ENCODE peak calls at places on chromosome 21, in four cellular contexts. One of them, this sample, is unnamed.

GRCh38 chr21:46005081-46005480 is 23.5 kb downstream of the COL6A1 start:
- DNase-seq in choroid plexus epithelial cell: no peak
- DNase-seq in dorsolateral prefrontal cortex: no peak
- DNase-seq in astrocyte of the cerebellum: no peak
- DNase-seq in this sample: no peak

GRCh38 chr21:45277101-45278045 is 10.3 kb downstream of the POFUT2 start:
- DNase-seq in choroid plexus epithelial cell: no peak
- DNase-seq in dorsolateral prefrontal cortex: no peak
- DNase-seq in astrocyte of the cerebellum: no peak
- DNase-seq in this sample: no peak

GRCh38 chr21:26007911-26008579 is 162.5 kb downstream of the APP start:
- DNase-seq in choroid plexus epithelial cell: peak
- DNase-seq in dorsolateral prefrontal cortex: no peak
- DNase-seq in astrocyte of the cerebellum: no peak
- DNase-seq in this sample: peak

GRCh38 chr21:25501996-25502665 is 105.2 kb downstream of the MRPL39 start:
- DNase-seq in choroid plexus epithelial cell: no peak
- DNase-seq in dorsolateral prefrontal cortex: no peak
- DNase-seq in astrocyte of the cerebellum: no peak
- DNase-seq in this sample: no peak

GRCh38 chr21:34836103-34836932 is 167.5 kb downstream of the CLIC6 start:
- DNase-seq in choroid plexus epithelial cell: peak
- DNase-seq in dorsolateral prefrontal cortex: no peak
- DNase-seq in astrocyte of the cerebellum: peak
- DNase-seq in this sample: peak

GRCh38 chr21:39061766-39062165 is 121.5 kb downstream of the PSMG1 start:
- DNase-seq in choroid plexus epithelial cell: no peak
- DNase-seq in dorsolateral prefrontal cortex: no peak
- DNase-seq in astrocyte of the cerebellum: no peak
- DNase-seq in this sample: no peak

GRCh38 chr21:46065993-46066842 is 31.7 kb upstream of the COL6A2 start:
- DNase-seq in choroid plexus epithelial cell: peak
- DNase-seq in dorsolateral prefrontal cortex: no peak
- DNase-seq in astrocyte of the cerebellum: no peak
- DNase-seq in this sample: peak

GRCh38 chr21:24852610-24853195 is 754.6 kb downstream of the MRPL39 start:
- DNase-seq in choroid plexus epithelial cell: no peak
- DNase-seq in dorsolateral prefrontal cortex: no peak
- DNase-seq in astrocyte of the cerebellum: no peak
- DNase-seq in this sample: no peak

GRCh38 chr21:18549214-18549905 is 145.8 kb upstream of the TMPRSS15 start:
- DNase-seq in choroid plexus epithelial cell: peak
- DNase-seq in dorsolateral prefrontal cortex: no peak
- DNase-seq in astrocyte of the cerebellum: peak
- DNase-seq in this sample: no peak

GRCh38 chr21:8994640-8995511 is 1526.5 kb upstream of the TPTE start:
- DNase-seq in choroid plexus epithelial cell: no peak
- DNase-seq in dorsolateral prefrontal cortex: no peak
- DNase-seq in astrocyte of the cerebellum: no peak
- DNase-seq in this sample: peak

GRCh38 chr21:35394634-35395369 is 345.7 kb upstream of the RUNX1 start:
- DNase-seq in choroid plexus epithelial cell: peak
- DNase-seq in dorsolateral prefrontal cortex: no peak
- DNase-seq in astrocyte of the cerebellum: peak
- DNase-seq in this sample: no peak

GRCh38 chr21:14273736-14274538 is 58.0 kb downstream of the RBM11 start:
- DNase-seq in choroid plexus epithelial cell: peak
- DNase-seq in dorsolateral prefrontal cortex: no peak
- DNase-seq in astrocyte of the cerebellum: no peak
- DNase-seq in this sample: no peak

GRCh38 chr21:35189077-35189863 is 140.2 kb upstream of the RUNX1 start:
- DNase-seq in choroid plexus epithelial cell: peak
- DNase-seq in dorsolateral prefrontal cortex: no peak
- DNase-seq in astrocyte of the cerebellum: peak
- DNase-seq in this sample: peak

GRCh38 chr21:22981819-22982218 is 1983.6 kb downstream of the NCAM2 start:
- DNase-seq in choroid plexus epithelial cell: no peak
- DNase-seq in dorsolateral prefrontal cortex: no peak
- DNase-seq in astrocyte of the cerebellum: no peak
- DNase-seq in this sample: no peak

GRCh38 chr21:34795152-34796141 is 126.7 kb downstream of the CLIC6 start:
- DNase-seq in choroid plexus epithelial cell: peak
- DNase-seq in dorsolateral prefrontal cortex: no peak
- DNase-seq in astrocyte of the cerebellum: no peak
- DNase-seq in this sample: peak

GRCh38 chr21:43365611-43366426 is 61.1 kb downstream of the SIK1 start:
- DNase-seq in choroid plexus epithelial cell: no peak
- DNase-seq in dorsolateral prefrontal cortex: no peak
- DNase-seq in astrocyte of the cerebellum: no peak
- DNase-seq in this sample: peak

GRCh38 chr21:17050646-17051045 is 462.2 kb upstream of the CXADR start:
- DNase-seq in choroid plexus epithelial cell: no peak
- DNase-seq in dorsolateral prefrontal cortex: no peak
- DNase-seq in astrocyte of the cerebellum: no peak
- DNase-seq in this sample: no peak

GRCh38 chr21:17048974-17049373 is 463.9 kb upstream of the CXADR start:
- DNase-seq in choroid plexus epithelial cell: no peak
- DNase-seq in dorsolateral prefrontal cortex: no peak
- DNase-seq in astrocyte of the cerebellum: no peak
- DNase-seq in this sample: no peak

GRCh38 chr21:17050156-17050555 is 462.7 kb upstream of the CXADR start:
- DNase-seq in choroid plexus epithelial cell: no peak
- DNase-seq in dorsolateral prefrontal cortex: no peak
- DNase-seq in astrocyte of the cerebellum: no peak
- DNase-seq in this sample: peak

GRCh38 chr21:17044696-17045095 is 468.1 kb upstream of the CXADR start:
- DNase-seq in choroid plexus epithelial cell: no peak
- DNase-seq in dorsolateral prefrontal cortex: no peak
- DNase-seq in astrocyte of the cerebellum: no peak
- DNase-seq in this sample: no peak

DNA sequence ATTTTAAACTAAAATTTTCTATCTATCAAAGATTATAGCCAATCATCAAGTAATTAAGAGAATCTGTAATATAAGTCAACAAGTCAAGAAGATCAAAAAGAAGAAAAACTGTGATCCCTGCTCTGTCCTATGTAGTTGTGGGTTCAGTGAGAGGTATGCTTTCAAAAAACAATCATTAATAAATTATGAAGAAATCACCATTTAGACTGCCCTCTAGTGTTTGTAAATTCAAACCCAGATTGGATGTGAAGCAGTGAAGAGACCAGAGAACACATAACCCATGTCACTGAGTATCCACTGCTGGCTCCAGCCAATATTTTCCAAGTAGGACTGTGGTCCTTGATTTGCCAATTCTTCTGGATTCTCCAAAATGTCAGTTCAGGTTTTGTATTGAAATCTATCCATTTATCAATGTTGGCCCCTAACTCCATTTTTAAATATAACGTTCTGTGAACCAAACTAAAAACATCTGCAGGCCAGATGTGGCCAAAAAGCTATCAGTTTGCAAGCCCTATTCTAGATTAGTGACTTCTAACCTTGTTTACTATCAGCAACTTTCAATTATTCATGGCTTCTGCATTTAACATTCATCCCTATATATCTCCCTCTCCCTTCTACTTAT is 467.5 kb upstream of the CXADR start:
- DNase-seq in choroid plexus epithelial cell: peak
- DNase-seq in dorsolateral prefrontal cortex: no peak
- DNase-seq in astrocyte of the cerebellum: peak
- DNase-seq in this sample: peak
- TF ChIP-seq CTCF in choroid plexus epithelial cell: peak
- TF ChIP-seq CTCF in dorsolateral prefrontal cortex: peak
- TF ChIP-seq CTCF in astrocyte of the cerebellum: peak
- TF ChIP-seq CTCF in this sample: peak

DNA sequence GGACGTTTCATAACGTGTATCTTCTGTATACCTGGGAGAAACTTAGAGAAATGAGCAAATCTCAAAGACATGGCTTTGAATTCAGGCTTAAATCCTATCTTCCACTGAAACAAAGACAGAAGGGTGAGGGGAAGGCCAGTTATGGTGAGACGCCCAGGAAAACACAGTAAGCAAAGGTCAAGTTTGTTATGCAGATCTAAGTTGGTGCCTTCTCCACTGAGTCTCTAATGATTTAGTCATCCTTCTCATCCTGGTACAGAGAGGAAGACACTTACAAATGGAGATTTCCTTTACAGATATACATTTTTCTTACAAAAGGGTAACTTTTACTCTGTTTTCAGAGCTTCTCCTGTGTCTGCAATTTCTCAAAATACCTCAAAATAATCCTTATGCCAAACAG is 64.4 kb downstream of the MAP3K7CL start:
- DNase-seq in choroid plexus epithelial cell: peak
- DNase-seq in dorsolateral prefrontal cortex: no peak
- DNase-seq in astrocyte of the cerebellum: no peak
- DNase-seq in this sample: peak
- H3K4me3 ChIP-seq in choroid plexus epithelial cell: no peak
- H3K4me3 ChIP-seq in dorsolateral prefrontal cortex: no peak
- H3K4me3 ChIP-seq in astrocyte of the cerebellum: no peak
- H3K4me3 ChIP-seq in this sample: no peak

GRCh38 chr21:37861561-37861960 is 54.7 kb downstream of the KCNJ6 start:
- DNase-seq in choroid plexus epithelial cell: no peak
- DNase-seq in dorsolateral prefrontal cortex: no peak
- DNase-seq in astrocyte of the cerebellum: no peak
- DNase-seq in this sample: no peak

GRCh38 chr21:37866027-37866426 is 50.2 kb downstream of the KCNJ6 start:
- DNase-seq in choroid plexus epithelial cell: peak
- DNase-seq in dorsolateral prefrontal cortex: no peak
- DNase-seq in astrocyte of the cerebellum: no peak
- DNase-seq in this sample: no peak

GRCh38 chr21:37860416-37860815 is 55.8 kb downstream of the KCNJ6 start:
- DNase-seq in choroid plexus epithelial cell: no peak
- DNase-seq in dorsolateral prefrontal cortex: no peak
- DNase-seq in astrocyte of the cerebellum: no peak
- DNase-seq in this sample: no peak

GRCh38 chr21:37863842-37864241 is 52.4 kb downstream of the KCNJ6 start:
- DNase-seq in choroid plexus epithelial cell: peak
- DNase-seq in dorsolateral prefrontal cortex: no peak
- DNase-seq in astrocyte of the cerebellum: no peak
- DNase-seq in this sample: peak

DNA sequence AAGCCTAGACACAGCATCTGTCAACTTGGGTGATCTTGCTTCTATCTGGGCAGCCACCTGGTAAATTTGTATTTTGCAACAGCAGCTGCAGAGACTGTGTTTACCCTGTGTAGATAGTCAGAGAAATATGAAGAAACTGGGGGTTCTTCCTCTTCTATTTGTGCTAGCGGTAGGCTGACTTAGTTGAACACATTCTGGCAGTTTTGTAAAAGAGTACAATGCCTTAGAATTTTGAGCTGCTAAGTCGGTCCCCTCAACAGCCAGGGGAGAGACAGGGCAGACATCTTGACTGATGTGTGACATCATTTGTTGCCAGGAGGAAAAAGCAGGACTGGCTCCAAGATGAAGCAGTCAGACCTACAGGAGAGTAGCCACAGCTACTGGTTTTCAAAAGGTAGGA is 53.7 kb downstream of the KCNJ6 start:
- DNase-seq in choroid plexus epithelial cell: peak
- DNase-seq in dorsolateral prefrontal cortex: peak
- DNase-seq in astrocyte of the cerebellum: no peak
- DNase-seq in this sample: peak
- TF ChIP-seq CTCF in choroid plexus epithelial cell: no peak
- TF ChIP-seq CTCF in dorsolateral prefrontal cortex: no peak
- TF ChIP-seq CTCF in astrocyte of the cerebellum: no peak
- TF ChIP-seq CTCF in this sample: no peak

GRCh38 chr21:41886331-41886730 is 7.2 kb upstream of the PRDM15 start:
- DNase-seq in choroid plexus epithelial cell: no peak
- DNase-seq in dorsolateral prefrontal cortex: no peak
- DNase-seq in astrocyte of the cerebellum: no peak
- DNase-seq in this sample: no peak

GRCh38 chr21:41883582-41883981 is 4.4 kb upstream of the PRDM15 start:
- DNase-seq in choroid plexus epithelial cell: peak
- DNase-seq in dorsolateral prefrontal cortex: no peak
- DNase-seq in astrocyte of the cerebellum: no peak
- DNase-seq in this sample: no peak

GRCh38 chr21:41887682-41888081 is 8.5 kb upstream of the PRDM15 start:
- DNase-seq in choroid plexus epithelial cell: no peak
- DNase-seq in dorsolateral prefrontal cortex: no peak
- DNase-seq in astrocyte of the cerebellum: no peak
- DNase-seq in this sample: no peak

GRCh38 chr21:41884501-41885030 is 5.4 kb upstream of the PRDM15 start:
- DNase-seq in choroid plexus epithelial cell: no peak
- DNase-seq in dorsolateral prefrontal cortex: no peak
- DNase-seq in astrocyte of the cerebellum: no peak
- DNase-seq in this sample: no peak

GRCh38 chr21:41885341-41886024 is 6.3 kb upstream of the PRDM15 start:
- DNase-seq in choroid plexus epithelial cell: peak
- DNase-seq in dorsolateral prefrontal cortex: no peak
- DNase-seq in astrocyte of the cerebellum: no peak
- DNase-seq in this sample: peak
- H3K4me3 ChIP-seq in choroid plexus epithelial cell: no peak
- H3K4me3 ChIP-seq in dorsolateral prefrontal cortex: no peak
- H3K4me3 ChIP-seq in astrocyte of the cerebellum: no peak
- H3K4me3 ChIP-seq in this sample: no peak

DNA sequence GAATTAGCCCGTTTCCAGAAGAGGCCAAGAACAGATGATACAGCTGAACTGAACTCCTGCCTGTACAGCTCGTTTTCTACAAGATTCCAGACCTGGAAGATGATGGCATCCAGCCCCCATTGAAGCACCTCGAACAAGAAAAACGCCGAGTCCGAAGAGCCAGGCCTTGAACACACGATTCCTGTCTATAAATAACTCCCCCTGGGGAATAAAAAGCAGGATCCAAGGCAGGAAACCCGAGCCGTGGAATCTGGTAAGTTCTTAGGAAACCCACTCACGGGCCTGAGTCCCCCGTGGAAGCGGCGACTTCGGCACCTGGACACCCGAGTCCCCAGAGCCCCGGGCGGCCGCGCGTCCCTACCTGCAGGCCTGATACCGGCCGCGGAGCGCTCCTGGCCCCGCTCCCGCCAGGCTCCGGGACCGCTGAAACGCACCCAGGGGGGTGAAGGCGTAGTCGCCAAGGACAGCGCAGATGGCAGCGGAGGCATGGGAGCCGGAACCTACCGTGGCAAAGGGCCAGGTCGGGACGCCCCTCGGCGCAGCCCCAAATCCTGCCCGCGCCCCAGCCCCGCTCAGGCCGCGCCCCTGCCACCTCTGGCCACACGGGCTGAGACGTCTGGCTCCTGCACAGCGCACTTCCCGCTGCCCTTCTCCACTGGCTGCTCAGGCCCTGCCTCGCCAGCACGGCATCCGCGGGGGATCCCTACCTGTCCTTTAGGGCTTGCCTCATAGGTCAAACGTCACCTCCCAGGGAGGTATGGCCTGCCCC is 14.0 kb upstream of the HLCS start:
- DNase-seq in choroid plexus epithelial cell: peak
- DNase-seq in dorsolateral prefrontal cortex: peak
- DNase-seq in astrocyte of the cerebellum: no peak
- DNase-seq in this sample: no peak
- TF ChIP-seq CTCF in choroid plexus epithelial cell: no peak
- TF ChIP-seq CTCF in dorsolateral prefrontal cortex: no peak
- TF ChIP-seq CTCF in astrocyte of the cerebellum: no peak
- TF ChIP-seq CTCF in this sample: no peak

This sample was measured in fibroblast of villous mesenchyme.